ENCODE peak calls at places on chromosomes 16 and 17, in four cellular contexts. M is left ventricle myocardium inferior, B is tibial nerve, Q is pancreas. X is an unnamed sample.

GRCh38 chr17:51347851-51348584 is 87.7 kb downstream of the UTP18 start:
- DNase-seq in M (no peak), B (no peak), Q (no peak), X (no peak)

GRCh38 chr16:77290451-77291110 is 91.4 kb downstream of the SYCE1L start:
- DNase-seq in M (no peak), B (no peak), Q (no peak), X (peak)

GRCh38 chr16:21167929-21168602 is 9.6 kb downstream of the LDAF1 start:
- DNase-seq in M (no peak), B (no peak), Q (no peak), X (no peak)

GRCh38 chr17:19263621-19264010 is 26.4 kb downstream of the EPN2 start:
- DNase-seq in M (no peak), B (no peak), Q (no peak), X (peak)

GRCh38 chr17:16486373-16487250 is 5.4 kb downstream of the LRRC75A start:
- DNase-seq in M (peak), B (peak), Q (peak), X (peak)

GRCh38 chr16:24838554-24839266 is 7.1 kb upstream of the SLC5A11 start:
- DNase-seq in M (no peak), B (peak), Q (no peak), X (peak)

GRCh38 chr16:70588565-70588964 is 57.8 kb upstream of the IL34 start:
- DNase-seq in M (no peak), B (no peak), Q (no peak), X (peak)

GRCh38 chr17:64785050-64785449 is 122.9 kb upstream of the SMURF2 start:
- DNase-seq in M (no peak), B (no peak), Q (no peak), X (no peak)

GRCh38 chr16:22225060-22225459 is 19.0 kb downstream of the EEF2K start:
- DNase-seq in M (peak), B (no peak), Q (no peak), X (no peak)

GRCh38 chr17:4241535-4241934 is 22.2 kb downstream of the ANKFY1 start:
- DNase-seq in M (no peak), B (no peak), Q (no peak), X (no peak)
- H3K4me3 ChIP-seq in M (no peak), B (no peak), Q (no peak), X (no peak)

GRCh38 chr16:19062706-19063105 is 4.7 kb upstream of the COQ7 start:
- DNase-seq in M (no peak), B (no peak), Q (no peak), X (no peak)

GRCh38 chr16:19068237-19068815 is 912 bp downstream of the COQ7 start:
- DNase-seq in M (no peak), B (no peak), Q (no peak), X (no peak)

GRCh38 chr16:19066988-19067348 is 446 bp upstream of the COQ7 start:
- DNase-seq in M (no peak), B (no peak), Q (no peak), X (no peak)

GRCh38 chr16:19071811-19072777 is 4.7 kb downstream of the COQ7 start:
- DNase-seq in M (peak), B (peak), Q (no peak), X (peak)

GRCh38 chr16:19067349-19068236 is at the start of gene COQ7:
- DNase-seq in M (peak), B (peak), Q (peak), X (peak)
- TF ChIP-seq CTCF in M (no peak), B (no peak), Q (no peak), X (no peak)

DNA sequence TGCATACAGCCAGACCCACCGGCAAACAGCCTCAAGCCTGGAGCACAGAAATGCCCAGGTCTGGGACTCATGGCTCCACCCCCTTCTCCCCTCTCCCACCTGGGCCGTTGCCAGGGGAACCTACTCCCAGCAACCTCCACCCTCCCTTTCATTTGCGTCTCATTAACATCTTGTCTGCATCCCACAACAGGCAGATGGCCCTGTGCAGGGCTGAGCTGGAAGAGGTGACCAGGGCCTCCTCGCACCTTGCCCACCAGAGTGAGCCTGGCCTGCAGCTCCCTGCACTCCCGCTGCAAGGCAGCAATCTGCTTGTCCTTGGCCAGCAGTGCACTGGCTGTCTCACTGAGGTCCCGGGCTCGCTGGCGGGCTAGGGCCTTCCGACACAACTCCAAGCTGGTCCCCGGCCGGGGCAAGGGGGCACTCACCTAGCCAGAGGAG is 3.3 kb downstream of the TSPOAP1 start:
- DNase-seq in M (no peak), B (no peak), Q (no peak), X (no peak)
- H3K4me3 ChIP-seq in M (peak), B (peak), Q (no peak), X (no peak)

DNA sequence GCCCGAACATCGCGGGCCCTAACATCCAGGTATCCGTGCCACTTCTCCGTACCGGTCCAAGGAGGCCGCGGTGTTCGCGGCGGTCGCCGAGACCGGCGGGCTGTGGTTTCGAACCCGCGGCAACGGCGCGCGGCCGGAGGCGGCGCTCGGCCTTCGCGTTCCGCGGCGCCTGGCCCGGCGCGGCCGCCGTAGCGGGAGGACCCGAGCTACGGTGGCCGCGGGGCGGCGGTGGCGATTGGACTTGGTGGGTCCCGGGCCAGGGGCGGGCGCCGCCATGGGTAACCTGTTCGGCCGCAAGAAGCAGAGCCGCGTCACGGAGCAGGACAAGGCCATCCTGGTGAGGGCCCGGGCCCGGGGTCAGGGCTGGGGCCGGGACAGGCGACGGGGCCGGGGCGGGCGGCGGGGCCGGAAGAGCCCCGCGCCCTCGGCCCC is at the start of gene CHMP6:
- DNase-seq in M (peak), B (peak), Q (peak), X (peak)
- TF ChIP-seq CTCF in M (peak), B (peak), Q (no peak), X (no peak)

GRCh38 chr17:48052956-48053757 is 5.0 kb downstream of the NFE2L1 start:
- DNase-seq in M (peak), B (peak), Q (peak), X (peak)

GRCh38 chr17:48053758-48054237 is 5.6 kb downstream of the NFE2L1 start:
- DNase-seq in M (no peak), B (no peak), Q (no peak), X (no peak)

GRCh38 chr17:48055531-48056245 is 7.5 kb downstream of the NFE2L1 start:
- DNase-seq in M (no peak), B (no peak), Q (no peak), X (peak)

GRCh38 chr17:48056246-48056745 is 8.1 kb downstream of the NFE2L1 start:
- DNase-seq in M (no peak), B (no peak), Q (no peak), X (no peak)

GRCh38 chr17:48054238-48055185 is 6.4 kb downstream of the NFE2L1 start:
- DNase-seq in M (peak), B (peak), Q (peak), X (peak)
- H3K4me3 ChIP-seq in M (peak), B (peak), Q (no peak), X (peak)

DNA sequence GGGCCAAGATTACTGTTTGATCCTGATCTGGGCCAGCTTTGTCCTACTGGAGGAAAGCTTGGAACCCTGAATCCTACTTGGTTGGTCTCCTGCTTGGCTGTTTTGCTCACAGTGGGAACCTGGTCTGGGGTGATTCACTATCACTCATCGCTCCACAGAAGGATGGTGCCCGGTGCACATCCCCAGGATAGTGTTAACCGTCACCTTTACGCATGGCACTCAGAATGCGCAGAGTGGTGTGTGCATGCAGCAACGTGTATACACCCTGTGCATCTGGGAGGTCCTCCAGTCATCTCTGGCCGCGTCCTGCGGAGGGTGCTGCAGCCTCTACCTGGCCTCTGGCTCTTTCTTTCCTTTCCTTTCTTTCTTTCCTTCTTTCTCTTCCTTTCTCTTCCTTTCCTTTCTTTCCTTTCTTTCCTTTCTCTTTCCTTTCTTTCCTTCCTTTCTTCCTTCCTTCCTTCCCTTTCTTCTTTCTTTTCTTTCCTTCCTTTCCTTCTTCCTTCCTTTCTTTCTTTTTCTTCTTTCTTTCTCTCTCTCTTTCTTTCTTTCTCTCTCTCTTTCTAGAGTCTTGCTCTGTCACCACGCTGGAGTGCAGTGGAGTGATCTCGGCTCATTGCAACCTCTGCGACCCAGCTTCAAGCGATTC is 13.1 kb downstream of the SOCS3 start:
- DNase-seq in M (no peak), B (no peak), Q (no peak), X (no peak)
- TF ChIP-seq CTCF in M (no peak), B (no peak), Q (no peak), X (no peak)

DNA sequence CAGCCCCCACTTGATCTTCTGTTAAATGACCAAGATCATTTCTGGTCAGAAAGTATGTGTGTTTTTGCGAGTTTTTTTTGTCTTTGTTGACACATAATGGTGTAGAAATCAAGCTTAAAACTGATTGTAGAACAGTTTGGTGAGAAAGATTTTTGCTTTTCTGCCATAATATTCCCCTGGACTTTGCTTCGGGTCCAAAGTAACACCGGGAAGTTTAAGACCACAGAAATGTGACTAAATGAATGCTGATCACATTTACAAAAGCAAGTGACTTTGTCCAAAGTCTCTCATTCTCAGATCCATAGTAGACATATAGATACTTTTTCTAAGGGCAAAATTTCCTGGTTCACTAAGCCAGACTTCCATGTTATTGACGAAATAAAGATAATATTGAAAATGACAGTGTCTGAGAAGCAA is 2.6 kb downstream of the FAM20A start:
- DNase-seq in M (no peak), B (no peak), Q (no peak), X (no peak)
- H3K4me3 ChIP-seq in M (peak), B (peak), Q (no peak), X (no peak)

DNA sequence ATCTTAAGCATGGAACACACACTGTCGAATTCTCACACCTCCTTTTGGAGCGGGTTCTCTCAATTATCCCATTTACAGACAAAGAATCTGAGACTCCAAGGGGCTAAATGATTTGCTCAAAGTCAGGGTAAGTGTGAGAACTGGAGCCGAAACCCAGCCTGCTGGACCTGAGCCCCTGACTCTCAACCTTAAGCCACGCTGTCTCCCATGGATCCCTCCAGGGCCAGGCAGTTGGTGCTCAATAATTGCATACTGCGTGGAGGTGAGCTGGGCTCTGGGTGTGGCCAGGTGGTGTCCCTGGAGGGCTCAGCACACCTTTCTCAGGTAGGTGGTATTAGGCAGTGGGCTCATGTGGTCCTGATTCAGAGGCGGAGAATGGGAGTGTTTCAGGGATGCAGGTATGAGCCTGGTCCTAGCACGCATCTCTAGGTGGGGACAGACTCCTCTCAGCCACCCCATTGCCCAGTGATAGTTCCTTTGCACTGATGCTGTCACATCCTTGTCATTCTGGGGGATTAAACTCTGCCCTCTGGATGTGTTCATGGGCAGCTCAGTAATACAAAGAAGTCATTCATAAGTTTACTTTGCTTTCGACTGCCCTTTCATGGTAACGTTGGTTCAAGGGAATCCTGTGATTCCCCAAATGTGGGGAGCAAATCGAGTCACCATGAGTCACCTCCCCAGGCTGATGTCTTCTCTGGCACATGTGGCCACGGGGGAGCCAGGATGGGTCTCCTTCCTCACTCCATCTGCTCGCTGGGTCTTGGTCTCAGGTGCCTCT is 399.5 kb upstream of the TNRC6C start:
- DNase-seq in M (no peak), B (no peak), Q (no peak), X (no peak)
- TF ChIP-seq CTCF in M (no peak), B (no peak), Q (no peak), X (no peak)

GRCh38 chr16:57984443-57985203 is 13.7 kb upstream of the CNGB1 start:
- DNase-seq in M (peak), B (peak), Q (peak), X (peak)
- H3K4me3 ChIP-seq in M (peak), B (peak), Q (peak), X (peak)

GRCh38 chr16:12903325-12904040 is 2.1 kb downstream of the SHISA9 start:
- DNase-seq in M (no peak), B (no peak), Q (no peak), X (no peak)

GRCh38 chr16:12906271-12906670 is 4.9 kb downstream of the SHISA9 start:
- DNase-seq in M (no peak), B (no peak), Q (no peak), X (no peak)

GRCh38 chr16:12906765-12907516 is 5.5 kb downstream of the SHISA9 start:
- DNase-seq in M (no peak), B (no peak), Q (no peak), X (no peak)

GRCh38 chr16:12904041-12904671 is 2.8 kb downstream of the SHISA9 start:
- DNase-seq in M (no peak), B (no peak), Q (no peak), X (no peak)

GRCh38 chr16:12907670-12908233 is 6.4 kb downstream of the SHISA9 start:
- DNase-seq in M (no peak), B (no peak), Q (no peak), X (no peak)
- TF ChIP-seq CTCF in M (no peak), B (no peak), Q (no peak), X (no peak)

X was measured in fibroblast of pulmonary artery.